ENCODE peak calls at places on chromosomes 5 and 9, in five cellular contexts. One of them, this sample, is unnamed.

GRCh38 chr9:101028346-101029299 is at the start of gene PLPPR1:
- DNase-seq in anterior cingulate cortex: peak
- DNase-seq in activated T-cell treated with anti-CD3 and anti-CD28 coated beads for 24 hours: no peak
- DNase-seq in T1000: peak
- DNase-seq in stimulated activated CD4-positive, alpha-beta T cell treated with anti-CD3 and anti-CD28 coated beads, Interleukin-1b, Interleukin-23, amount 100 ng/mL, for 24 hours: no peak
- DNase-seq in this sample: no peak

GRCh38 chr5:170333161-170333909 is 35.8 kb upstream of the LCP2 start:
- DNase-seq in stimulated activated CD4-positive, alpha-beta T cell treated with anti-CD3 and anti-CD28 coated beads, Interleukin-1b, Interleukin-23, amount 100 ng/mL, for 24 hours: peak
- DNase-seq in T1000: no peak
- DNase-seq in anterior cingulate cortex: no peak
- DNase-seq in activated T-cell treated with anti-CD3 and anti-CD28 coated beads for 24 hours: peak
- DNase-seq in this sample: peak

GRCh38 chr5:177361418-177362101 is 3.8 kb downstream of the RGS14 start:
- DNase-seq in anterior cingulate cortex: no peak
- DNase-seq in activated T-cell treated with anti-CD3 and anti-CD28 coated beads for 24 hours: no peak
- DNase-seq in T1000: no peak
- DNase-seq in stimulated activated CD4-positive, alpha-beta T cell treated with anti-CD3 and anti-CD28 coated beads, Interleukin-1b, Interleukin-23, amount 100 ng/mL, for 24 hours: no peak
- DNase-seq in this sample: no peak

GRCh38 chr5:11251242-11251641 is 490.2 kb upstream of the DAP start:
- DNase-seq in stimulated activated CD4-positive, alpha-beta T cell treated with anti-CD3 and anti-CD28 coated beads, Interleukin-1b, Interleukin-23, amount 100 ng/mL, for 24 hours: no peak
- DNase-seq in anterior cingulate cortex: no peak
- DNase-seq in activated T-cell treated with anti-CD3 and anti-CD28 coated beads for 24 hours: no peak
- DNase-seq in T1000: peak
- DNase-seq in this sample: no peak

GRCh38 chr5:20606006-20606405 is 618.0 kb upstream of the CDH18 start:
- DNase-seq in stimulated activated CD4-positive, alpha-beta T cell treated with anti-CD3 and anti-CD28 coated beads, Interleukin-1b, Interleukin-23, amount 100 ng/mL, for 24 hours: no peak
- DNase-seq in T1000: no peak
- DNase-seq in activated T-cell treated with anti-CD3 and anti-CD28 coated beads for 24 hours: no peak
- DNase-seq in anterior cingulate cortex: no peak
- DNase-seq in this sample: no peak

GRCh38 chr5:72363146-72363802 is 43.1 kb downstream of the PTCD2 start:
- DNase-seq in T1000: no peak
- DNase-seq in activated T-cell treated with anti-CD3 and anti-CD28 coated beads for 24 hours: no peak
- DNase-seq in anterior cingulate cortex: no peak
- DNase-seq in stimulated activated CD4-positive, alpha-beta T cell treated with anti-CD3 and anti-CD28 coated beads, Interleukin-1b, Interleukin-23, amount 100 ng/mL, for 24 hours: no peak
- DNase-seq in this sample: no peak

GRCh38 chr9:27726244-27727141 is 153.2 kb upstream of the C9orf72 start:
- DNase-seq in stimulated activated CD4-positive, alpha-beta T cell treated with anti-CD3 and anti-CD28 coated beads, Interleukin-1b, Interleukin-23, amount 100 ng/mL, for 24 hours: peak
- DNase-seq in anterior cingulate cortex: peak
- DNase-seq in T1000: peak
- DNase-seq in activated T-cell treated with anti-CD3 and anti-CD28 coated beads for 24 hours: peak
- DNase-seq in this sample: no peak

GRCh38 chr5:141681695-141682641 is at the start of gene ARAP3:
- DNase-seq in anterior cingulate cortex: no peak
- DNase-seq in activated T-cell treated with anti-CD3 and anti-CD28 coated beads for 24 hours: no peak
- DNase-seq in stimulated activated CD4-positive, alpha-beta T cell treated with anti-CD3 and anti-CD28 coated beads, Interleukin-1b, Interleukin-23, amount 100 ng/mL, for 24 hours: no peak
- DNase-seq in T1000: peak
- DNase-seq in this sample: peak

GRCh38 chr5:1037123-1037670 is 28.6 kb downstream of the NKD2 start:
- DNase-seq in T1000: no peak
- DNase-seq in anterior cingulate cortex: no peak
- DNase-seq in activated T-cell treated with anti-CD3 and anti-CD28 coated beads for 24 hours: no peak
- DNase-seq in stimulated activated CD4-positive, alpha-beta T cell treated with anti-CD3 and anti-CD28 coated beads, Interleukin-1b, Interleukin-23, amount 100 ng/mL, for 24 hours: no peak
- DNase-seq in this sample: no peak

GRCh38 chr9:21506910-21507795 is 25.0 kb upstream of the IFNE start:
- DNase-seq in activated T-cell treated with anti-CD3 and anti-CD28 coated beads for 24 hours: no peak
- DNase-seq in anterior cingulate cortex: no peak
- DNase-seq in T1000: no peak
- DNase-seq in stimulated activated CD4-positive, alpha-beta T cell treated with anti-CD3 and anti-CD28 coated beads, Interleukin-1b, Interleukin-23, amount 100 ng/mL, for 24 hours: no peak
- DNase-seq in this sample: no peak

GRCh38 chr9:77132991-77133390 is 44.3 kb upstream of the VPS13A start:
- DNase-seq in stimulated activated CD4-positive, alpha-beta T cell treated with anti-CD3 and anti-CD28 coated beads, Interleukin-1b, Interleukin-23, amount 100 ng/mL, for 24 hours: no peak
- DNase-seq in T1000: no peak
- DNase-seq in anterior cingulate cortex: no peak
- DNase-seq in activated T-cell treated with anti-CD3 and anti-CD28 coated beads for 24 hours: no peak
- DNase-seq in this sample: no peak

GRCh38 chr9:127612993-127613954 is 1.2 kb downstream of the STXBP1 start:
- DNase-seq in activated T-cell treated with anti-CD3 and anti-CD28 coated beads for 24 hours: peak
- DNase-seq in stimulated activated CD4-positive, alpha-beta T cell treated with anti-CD3 and anti-CD28 coated beads, Interleukin-1b, Interleukin-23, amount 100 ng/mL, for 24 hours: peak
- DNase-seq in anterior cingulate cortex: peak
- DNase-seq in T1000: peak
- DNase-seq in this sample: peak

GRCh38 chr5:9610344-9610743 is 19.8 kb downstream of the TAS2R1 start:
- DNase-seq in stimulated activated CD4-positive, alpha-beta T cell treated with anti-CD3 and anti-CD28 coated beads, Interleukin-1b, Interleukin-23, amount 100 ng/mL, for 24 hours: no peak
- DNase-seq in anterior cingulate cortex: no peak
- DNase-seq in activated T-cell treated with anti-CD3 and anti-CD28 coated beads for 24 hours: no peak
- DNase-seq in T1000: no peak
- DNase-seq in this sample: no peak

GRCh38 chr5:54270326-54270725 is 40.0 kb downstream of the ARL15 start:
- DNase-seq in anterior cingulate cortex: no peak
- DNase-seq in T1000: no peak
- DNase-seq in stimulated activated CD4-positive, alpha-beta T cell treated with anti-CD3 and anti-CD28 coated beads, Interleukin-1b, Interleukin-23, amount 100 ng/mL, for 24 hours: no peak
- DNase-seq in activated T-cell treated with anti-CD3 and anti-CD28 coated beads for 24 hours: no peak
- DNase-seq in this sample: no peak

GRCh38 chr5:133321833-133322420 is 270.1 kb downstream of the HSPA4 start:
- DNase-seq in activated T-cell treated with anti-CD3 and anti-CD28 coated beads for 24 hours: peak
- DNase-seq in T1000: no peak
- DNase-seq in anterior cingulate cortex: no peak
- DNase-seq in stimulated activated CD4-positive, alpha-beta T cell treated with anti-CD3 and anti-CD28 coated beads, Interleukin-1b, Interleukin-23, amount 100 ng/mL, for 24 hours: peak
- DNase-seq in this sample: peak

GRCh38 chr5:93073547-93073946 is 507.5 kb downstream of the NR2F1-AS1 start:
- DNase-seq in anterior cingulate cortex: no peak
- DNase-seq in stimulated activated CD4-positive, alpha-beta T cell treated with anti-CD3 and anti-CD28 coated beads, Interleukin-1b, Interleukin-23, amount 100 ng/mL, for 24 hours: no peak
- DNase-seq in T1000: no peak
- DNase-seq in activated T-cell treated with anti-CD3 and anti-CD28 coated beads for 24 hours: no peak
- DNase-seq in this sample: no peak

GRCh38 chr9:68844623-68845612 is 139.9 kb downstream of the PIP5K1B start:
- DNase-seq in anterior cingulate cortex: no peak
- DNase-seq in T1000: no peak
- DNase-seq in activated T-cell treated with anti-CD3 and anti-CD28 coated beads for 24 hours: no peak
- DNase-seq in stimulated activated CD4-positive, alpha-beta T cell treated with anti-CD3 and anti-CD28 coated beads, Interleukin-1b, Interleukin-23, amount 100 ng/mL, for 24 hours: no peak
- DNase-seq in this sample: no peak

GRCh38 chr5:177111720-177112394 is 21.7 kb upstream of the NSD1 start:
- DNase-seq in anterior cingulate cortex: peak
- DNase-seq in activated T-cell treated with anti-CD3 and anti-CD28 coated beads for 24 hours: peak
- DNase-seq in stimulated activated CD4-positive, alpha-beta T cell treated with anti-CD3 and anti-CD28 coated beads, Interleukin-1b, Interleukin-23, amount 100 ng/mL, for 24 hours: no peak
- DNase-seq in T1000: peak
- DNase-seq in this sample: peak

GRCh38 chr9:116389546-116390305 is 236.1 kb downstream of the PAPPA start:
- DNase-seq in anterior cingulate cortex: no peak
- DNase-seq in stimulated activated CD4-positive, alpha-beta T cell treated with anti-CD3 and anti-CD28 coated beads, Interleukin-1b, Interleukin-23, amount 100 ng/mL, for 24 hours: no peak
- DNase-seq in T1000: no peak
- DNase-seq in activated T-cell treated with anti-CD3 and anti-CD28 coated beads for 24 hours: no peak
- DNase-seq in this sample: no peak

GRCh38 chr5:172869734-172870133 is 35.7 kb downstream of the ERGIC1 start:
- DNase-seq in T1000: no peak
- DNase-seq in stimulated activated CD4-positive, alpha-beta T cell treated with anti-CD3 and anti-CD28 coated beads, Interleukin-1b, Interleukin-23, amount 100 ng/mL, for 24 hours: no peak
- DNase-seq in activated T-cell treated with anti-CD3 and anti-CD28 coated beads for 24 hours: no peak
- DNase-seq in anterior cingulate cortex: no peak
- DNase-seq in this sample: no peak

This sample was measured in stimulated activated naive CD4-positive, alpha-beta T cell treated with Interleukin-2 at 50 U/mL for 16 hours.